ENCODE peak calls at places on chromosomes 11 and 22, in six cellular contexts. W is A549, T is endothelial cell of umbilical vein, Y is HepG2, N is H1, P is K562. M is an unnamed sample.

GRCh38 chr11:3197878-3198528 is 20.6 kb downstream of the MRGPRG start:
- DNase-seq in W (no peak), T (no peak), Y (no peak), N (no peak), P (no peak), M (no peak)

GRCh38 chr11:14378171-14378570 is 19.2 kb upstream of the RRAS2 start:
- DNase-seq in W (no peak), T (no peak), Y (no peak), N (no peak), P (no peak), M (no peak)

GRCh38 chr11:74278721-74279148 is 32.7 kb downstream of the P4HA3 start:
- DNase-seq in W (peak), T (peak), Y (no peak), N (no peak), P (no peak), M (no peak)

GRCh38 chr22:38967451-38968450 is 10.3 kb downstream of the APOBEC3A start:
- DNase-seq in W (no peak), T (no peak), Y (no peak), N (no peak), P (no peak), M (no peak)

GRCh38 chr11:63944987-63945386 is 6.2 kb downstream of the NAA40 start:
- DNase-seq in W (no peak), T (no peak), Y (peak), N (no peak), P (no peak), M (no peak)

GRCh38 chr11:111344032-111344431 is 35.0 kb downstream of the POU2AF1 start:
- DNase-seq in W (peak), T (no peak), Y (no peak), N (no peak), P (no peak), M (no peak)

GRCh38 chr11:131052367-131052766 is 136.1 kb upstream of the SNX19 start:
- DNase-seq in W (no peak), T (no peak), Y (no peak), N (no peak), P (no peak), M (no peak)

GRCh38 chr11:65432133-65432650 is 9.6 kb downstream of the NEAT1 start:
- DNase-seq in W (no peak), T (peak), Y (no peak), N (no peak), P (no peak), M (no peak)

GRCh38 chr11:59097113-59097708 is 9.8 kb upstream of the FAM111B start:
- DNase-seq in W (peak), T (peak), Y (peak), N (no peak), P (peak), M (peak)

GRCh38 chr11:8025816-8026215 is 38.7 kb downstream of the EIF3F start:
- DNase-seq in W (no peak), T (no peak), Y (no peak), N (no peak), P (no peak), M (no peak)

GRCh38 chr22:38304526-38304925 is 12.7 kb downstream of the CSNK1E start:
- DNase-seq in W (no peak), T (no peak), Y (no peak), N (no peak), P (no peak), M (no peak)

GRCh38 chr22:30866811-30867271 is 101.7 kb downstream of the MORC2 start:
- DNase-seq in W (peak), T (peak), Y (peak), N (no peak), P (peak), M (no peak)

GRCh38 chr11:35142481-35143207 is 3.7 kb downstream of the CD44 start:
- DNase-seq in W (no peak), T (peak), Y (peak), N (no peak), P (peak), M (no peak)

GRCh38 chr11:92865352-92865751 is 104.1 kb upstream of the MTNR1B start:
- DNase-seq in W (no peak), T (no peak), Y (no peak), N (no peak), P (no peak), M (no peak)

GRCh38 chr22:36612458-36612857 is 83.5 kb upstream of the EIF3D start:
- DNase-seq in W (no peak), T (no peak), Y (no peak), N (no peak), P (no peak), M (no peak)

GRCh38 chr11:34242037-34242625 is 115.7 kb downstream of the ABTB2 start:
- DNase-seq in W (peak), T (no peak), Y (no peak), N (no peak), P (peak), M (no peak)

GRCh38 chr11:126112547-126112946 is 49.9 kb upstream of the CDON start:
- DNase-seq in W (no peak), T (no peak), Y (no peak), N (no peak), P (no peak), M (no peak)

GRCh38 chr11:79159657-79160450 is 281.0 kb downstream of the TENM4 start:
- DNase-seq in W (no peak), T (no peak), Y (no peak), N (no peak), P (no peak), M (no peak)

GRCh38 chr11:15291885-15292284 is 177.2 kb downstream of the INSC start:
- DNase-seq in W (no peak), T (no peak), Y (no peak), N (no peak), P (no peak), M (no peak)

GRCh38 chr11:125088123-125088522 is 23.3 kb downstream of the TMEM218 start:
- DNase-seq in W (no peak), T (no peak), Y (no peak), N (no peak), P (no peak), M (no peak)

GRCh38 chr22:44928064-44928463 is 81.7 kb downstream of the PHF21B start:
- DNase-seq in W (no peak), T (no peak), Y (no peak), N (no peak), P (no peak), M (no peak)

GRCh38 chr11:36411202-36411640 is 98.9 kb downstream of the TRAF6 start:
- DNase-seq in W (no peak), T (peak), Y (no peak), N (no peak), P (peak), M (no peak)

GRCh38 chr11:8786933-8787332 is 104.3 kb downstream of the RPL27A start:
- DNase-seq in W (no peak), T (no peak), Y (no peak), N (no peak), P (no peak), M (no peak)

GRCh38 chr11:16787035-16787744 is 48.7 kb downstream of the C11orf58 start:
- DNase-seq in W (no peak), T (peak), Y (no peak), N (no peak), P (no peak), M (no peak)

GRCh38 chr11:33000181-33000580 is 15.5 kb upstream of the DEPDC7 start:
- DNase-seq in W (no peak), T (peak), Y (no peak), N (no peak), P (no peak), M (no peak)

GRCh38 chr11:75858613-75859012 is 43.6 kb downstream of the UVRAG start:
- DNase-seq in W (no peak), T (no peak), Y (no peak), N (no peak), P (no peak), M (no peak)

GRCh38 chr11:61923166-61924015 is 6.0 kb upstream of the RAB3IL1 start:
- DNase-seq in W (no peak), T (no peak), Y (peak), N (no peak), P (peak), M (peak)

GRCh38 chr11:120547871-120548681 is 36.5 kb downstream of the GRIK4 start:
- DNase-seq in W (peak), T (peak), Y (peak), N (no peak), P (no peak), M (no peak)

GRCh38 chr11:104370478-104370877 is 206.5 kb upstream of the PDGFD start:
- DNase-seq in W (no peak), T (no peak), Y (no peak), N (no peak), P (no peak), M (no peak)

GRCh38 chr11:78542007-78542406 is 32.7 kb downstream of the NARS2 start:
- DNase-seq in W (no peak), T (peak), Y (no peak), N (no peak), P (no peak), M (no peak)

GRCh38 chr22:28942333-28942732 is 59.0 kb downstream of the ZNRF3 start:
- DNase-seq in W (no peak), T (no peak), Y (no peak), N (no peak), P (no peak), M (no peak)

GRCh38 chr11:28730889-28731288 is 622.7 kb downstream of the METTL15 start:
- DNase-seq in W (no peak), T (no peak), Y (no peak), N (no peak), P (no peak), M (no peak)

GRCh38 chr11:93089474-93090102 is 108.2 kb downstream of the SLC36A4 start:
- DNase-seq in W (peak), T (peak), Y (peak), N (no peak), P (peak), M (peak)

GRCh38 chr11:73538381-73538872 is 59.5 kb downstream of the FAM168A start:
- DNase-seq in W (no peak), T (peak), Y (no peak), N (peak), P (no peak), M (no peak)

GRCh38 chr11:120205596-120206161 is 5.2 kb upstream of the OAF start:
- DNase-seq in W (peak), T (no peak), Y (no peak), N (no peak), P (no peak), M (no peak)

GRCh38 chr11:77086521-77087472 is 15.8 kb upstream of the OMP start:
- DNase-seq in W (no peak), T (no peak), Y (peak), N (no peak), P (no peak), M (no peak)

DNA sequence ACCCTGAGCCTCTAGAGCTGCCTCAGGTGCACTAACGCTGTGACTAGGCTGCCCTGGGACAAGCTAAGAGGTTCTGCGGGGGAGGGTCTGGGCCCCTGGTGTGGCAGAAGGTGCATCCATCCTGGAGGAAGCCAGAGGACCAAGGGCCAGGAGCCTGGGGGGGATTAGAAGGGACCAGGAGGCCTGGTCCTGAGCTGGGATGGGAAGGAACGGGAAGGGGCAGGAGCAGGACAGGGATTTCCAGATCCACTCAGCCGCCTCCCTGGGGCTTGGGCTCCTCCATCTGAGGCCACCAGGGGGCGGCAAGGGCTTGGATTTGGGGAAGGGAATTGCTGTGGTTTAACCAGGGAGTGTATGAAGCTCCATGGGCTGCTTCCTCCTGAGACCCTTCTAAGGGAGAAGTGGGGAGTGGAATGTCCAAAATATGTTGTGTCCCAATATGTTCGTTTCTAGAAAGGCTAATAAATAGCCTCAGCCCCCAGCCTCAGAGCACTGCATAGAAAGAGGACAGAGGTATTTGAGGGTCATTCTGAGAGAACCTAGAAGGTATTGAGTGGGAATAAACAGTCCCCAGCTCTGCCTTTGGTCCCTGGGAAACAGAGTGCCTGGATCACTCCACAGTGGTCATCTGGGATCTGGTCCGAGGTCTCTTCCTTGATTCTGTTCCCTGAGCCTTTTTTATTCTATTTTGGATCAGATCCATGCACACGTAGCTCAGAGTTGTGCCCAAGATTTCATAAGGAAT is 17.4 kb upstream of the PRAME start:
- DNase-seq in W (peak), T (peak), Y (peak), N (no peak), P (peak), M (peak)
- TF ChIP-seq JUN in W (no peak), T (no peak), Y (no peak), N (no peak), P (peak), M (no peak)

GRCh38 chr11:1924646-1925372 is 5.3 kb downstream of the TNNT3 start:
- DNase-seq in W (no peak), T (no peak), Y (no peak), N (no peak), P (no peak), M (no peak)

GRCh38 chr11:1927151-1928037 is 7.9 kb downstream of the TNNT3 start:
- DNase-seq in W (no peak), T (no peak), Y (no peak), N (no peak), P (no peak), M (no peak)

GRCh38 chr11:1924121-1924520 is 4.6 kb downstream of the TNNT3 start:
- DNase-seq in W (no peak), T (no peak), Y (no peak), N (no peak), P (no peak), M (no peak)

GRCh38 chr11:1926156-1927031 is 6.9 kb downstream of the TNNT3 start:
- DNase-seq in W (no peak), T (no peak), Y (no peak), N (no peak), P (no peak), M (no peak)

DNA sequence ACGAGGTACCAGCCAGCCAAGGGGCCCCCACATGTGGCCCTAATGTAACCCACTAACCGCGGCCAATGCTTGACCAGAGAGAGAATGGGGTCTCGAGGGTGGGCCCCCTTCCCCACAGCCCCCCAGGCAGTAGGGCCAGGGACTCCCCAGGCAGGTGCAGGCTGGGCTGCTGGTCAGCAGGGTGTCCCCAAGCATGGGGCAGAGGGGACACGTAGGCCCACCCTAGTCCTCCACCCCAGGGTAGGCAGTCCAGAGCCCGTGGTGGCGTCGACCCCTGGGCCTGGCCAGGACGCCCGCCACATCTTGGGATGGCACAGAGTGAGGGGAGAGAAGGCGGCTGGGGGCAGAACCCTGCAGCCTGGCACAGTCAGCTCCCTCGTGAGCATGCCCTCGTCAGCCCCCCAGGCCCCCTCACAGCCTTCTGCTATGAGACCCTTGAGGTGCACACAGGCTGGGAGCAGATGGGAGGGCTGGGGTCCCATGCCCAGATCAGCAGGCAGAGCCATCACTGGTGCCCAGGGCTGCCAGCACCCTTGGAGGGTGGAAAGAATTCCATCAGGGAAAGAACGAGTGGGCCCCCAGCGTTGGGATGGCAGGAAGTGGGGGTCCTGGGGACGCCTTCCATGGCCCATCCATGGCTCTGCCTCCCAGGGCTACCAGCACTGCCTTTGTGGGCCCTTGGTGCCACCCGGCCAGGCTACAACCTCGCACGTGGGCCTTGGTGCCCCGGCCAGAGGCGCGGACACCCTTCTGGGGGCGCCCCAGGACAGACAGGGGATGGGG is 6.1 kb downstream of the TNNT3 start:
- DNase-seq in W (no peak), T (no peak), Y (no peak), N (no peak), P (no peak), M (no peak)
- TF ChIP-seq JUN in W (no peak), T (no peak), Y (no peak), N (no peak), P (no peak), M (no peak)

GRCh38 chr11:929405-929804 is 3.7 kb downstream of the AP2A2 start:
- DNase-seq in W (no peak), T (no peak), Y (no peak), N (no peak), P (no peak), M (no peak)
- TF ChIP-seq JUN in W (no peak), T (no peak), Y (no peak), N (no peak), P (no peak), M (no peak)

DNA sequence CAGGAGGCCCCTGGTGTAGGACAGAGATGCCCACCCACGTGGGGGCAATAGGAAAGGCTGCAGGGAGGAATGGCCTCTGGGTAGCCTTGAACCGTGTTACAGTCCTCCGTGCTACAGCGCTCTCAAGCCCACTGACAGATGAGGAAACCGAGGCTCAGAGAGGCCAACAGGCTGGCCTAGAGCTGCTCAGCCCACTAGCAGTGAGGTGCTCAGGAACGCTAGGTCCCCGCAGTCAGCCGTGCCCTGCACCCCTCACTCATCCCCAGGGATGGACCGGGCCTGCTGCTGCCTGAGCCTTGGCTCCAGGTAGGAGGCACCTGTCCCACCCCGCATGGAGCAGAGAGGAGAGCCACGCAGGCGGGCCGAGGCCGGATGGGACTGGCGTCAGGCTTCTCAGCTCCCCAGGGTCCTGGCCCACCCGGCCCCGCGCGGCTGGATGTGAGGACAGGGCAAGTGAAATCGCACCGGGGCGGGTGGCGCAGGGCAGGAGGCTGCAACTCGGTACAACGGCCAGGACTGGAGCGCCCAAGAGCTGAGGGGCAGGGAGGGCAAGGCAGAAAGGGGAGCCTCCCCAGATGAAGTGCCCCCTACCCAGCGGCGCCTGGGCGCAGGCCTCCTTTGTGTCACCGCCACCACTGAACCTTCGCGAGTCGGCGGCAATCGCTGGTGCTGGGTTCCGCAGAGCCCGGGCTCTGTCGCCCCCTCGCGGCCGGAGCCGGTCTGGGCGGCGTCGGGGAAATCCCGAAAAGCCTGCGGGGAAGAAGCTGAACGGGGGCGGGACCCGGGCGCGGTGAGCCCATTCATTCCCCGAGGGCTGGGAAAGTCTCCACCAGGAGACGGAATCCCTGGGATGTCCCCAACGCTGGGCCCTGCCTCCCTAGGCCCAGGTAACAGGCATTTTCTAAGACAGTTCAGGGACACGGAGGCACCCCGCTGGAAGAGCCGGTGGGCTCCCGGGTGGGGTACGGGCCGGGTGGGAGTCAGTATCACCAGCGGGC is 8.4 kb upstream of the SLC2A11 start:
- DNase-seq in W (peak), T (peak), Y (peak), N (peak), P (peak), M (peak)
- TF ChIP-seq JUN in W (no peak), T (no peak), Y (no peak), N (no peak), P (no peak), M (no peak)

DNA sequence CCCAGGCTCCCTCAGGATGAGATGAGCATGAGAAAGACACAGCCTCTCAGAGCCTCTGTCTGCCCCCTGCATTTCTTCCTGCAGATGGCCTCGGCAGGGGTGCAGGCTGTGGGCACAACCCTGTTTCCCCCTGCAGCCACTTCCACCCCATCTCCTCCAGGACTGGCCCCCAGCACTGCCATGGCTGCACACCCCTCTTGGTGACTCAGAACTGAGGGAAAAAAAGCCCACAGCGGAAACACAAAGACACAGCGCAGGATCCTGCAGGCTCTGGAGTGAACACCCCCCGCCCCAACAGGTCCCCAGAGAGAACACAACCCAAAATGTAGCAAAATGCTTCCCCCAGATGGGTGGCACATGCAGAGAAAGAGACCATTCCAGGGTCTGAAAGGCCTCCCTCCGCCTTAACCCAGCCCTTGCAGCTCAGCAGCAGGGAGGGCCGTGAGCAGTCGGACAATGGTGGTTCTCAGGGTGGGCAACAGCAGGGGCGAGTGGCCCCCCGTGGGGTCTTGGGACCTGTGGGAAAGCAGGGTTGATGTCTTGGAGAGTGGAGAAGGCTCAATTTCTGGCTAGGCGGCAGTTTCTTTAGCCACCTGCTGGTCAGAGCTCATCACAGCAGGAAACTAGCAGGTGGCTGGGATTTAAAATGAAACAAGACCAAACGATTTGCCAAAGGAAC is 8.0 kb downstream of the TUBGCP6 start:
- DNase-seq in W (peak), T (no peak), Y (no peak), N (no peak), P (no peak), M (no peak)
- TF ChIP-seq JUN in W (no peak), T (no peak), Y (no peak), N (no peak), P (no peak), M (no peak)

GRCh38 chr22:35480143-35480542 is 60.5 kb upstream of the RASD2 start:
- DNase-seq in W (no peak), T (peak), Y (no peak), N (no peak), P (no peak), M (no peak)
- TF ChIP-seq JUN in W (no peak), T (no peak), Y (no peak), N (no peak), P (no peak), M (no peak)

GRCh38 chr11:69425895-69426544 is 55.4 kb upstream of the LINC01488 start:
- DNase-seq in W (no peak), T (no peak), Y (no peak), N (no peak), P (no peak), M (no peak)
- TF ChIP-seq JUN in W (no peak), T (no peak), Y (no peak), N (no peak), P (no peak), M (no peak)